ENCODE peak calls at places on chromosome 14, in seven cellular contexts. One of them, this sample, is unnamed.

GRCh38 chr14:105187935-105188524 is 6.9 kb upstream of the NUDT14 start:
- DNase-seq in WTC11: peak
- DNase-seq in tibial nerve: no peak
- DNase-seq in A549: peak
- DNase-seq in choroid plexus epithelial cell: no peak
- DNase-seq in dorsolateral prefrontal cortex: no peak
- DNase-seq in suprapubic skin: no peak
- DNase-seq in this sample: no peak

GRCh38 chr14:60589442-60589841 is 59.8 kb downstream of the SIX1 start:
- DNase-seq in WTC11: no peak
- DNase-seq in tibial nerve: no peak
- DNase-seq in A549: no peak
- DNase-seq in choroid plexus epithelial cell: no peak
- DNase-seq in dorsolateral prefrontal cortex: no peak
- DNase-seq in suprapubic skin: no peak
- DNase-seq in this sample: no peak

GRCh38 chr14:25400607-25401206 is 350.8 kb upstream of the STXBP6 start:
- DNase-seq in WTC11: peak
- DNase-seq in tibial nerve: peak
- DNase-seq in A549: peak
- DNase-seq in choroid plexus epithelial cell: peak
- DNase-seq in dorsolateral prefrontal cortex: no peak
- DNase-seq in suprapubic skin: no peak
- DNase-seq in this sample: peak

GRCh38 chr14:70905316-70905715 is 1.9 kb upstream of the PCNX1 start:
- DNase-seq in WTC11: no peak
- DNase-seq in tibial nerve: no peak
- DNase-seq in A549: no peak
- DNase-seq in choroid plexus epithelial cell: no peak
- DNase-seq in dorsolateral prefrontal cortex: peak
- DNase-seq in suprapubic skin: no peak
- DNase-seq in this sample: no peak

GRCh38 chr14:56002876-56003625 is 115.2 kb upstream of the PELI2 start:
- DNase-seq in WTC11: no peak
- DNase-seq in tibial nerve: no peak
- DNase-seq in A549: no peak
- DNase-seq in choroid plexus epithelial cell: no peak
- DNase-seq in dorsolateral prefrontal cortex: no peak
- DNase-seq in suprapubic skin: no peak
- DNase-seq in this sample: no peak

GRCh38 chr14:66495214-66496098 is 9.3 kb downstream of the CCDC196 start:
- DNase-seq in WTC11: peak
- DNase-seq in tibial nerve: peak
- DNase-seq in A549: peak
- DNase-seq in choroid plexus epithelial cell: peak
- DNase-seq in dorsolateral prefrontal cortex: no peak
- DNase-seq in suprapubic skin: no peak
- DNase-seq in this sample: peak

GRCh38 chr14:89165189-89165809 is 251.7 kb downstream of the FOXN3 start:
- DNase-seq in WTC11: no peak
- DNase-seq in tibial nerve: no peak
- DNase-seq in A549: no peak
- DNase-seq in choroid plexus epithelial cell: no peak
- DNase-seq in dorsolateral prefrontal cortex: no peak
- DNase-seq in suprapubic skin: no peak
- DNase-seq in this sample: peak

GRCh38 chr14:51228890-51229289 is 11.2 kb upstream of the TMX1 start:
- DNase-seq in WTC11: no peak
- DNase-seq in tibial nerve: no peak
- DNase-seq in A549: no peak
- DNase-seq in choroid plexus epithelial cell: no peak
- DNase-seq in dorsolateral prefrontal cortex: no peak
- DNase-seq in suprapubic skin: no peak
- DNase-seq in this sample: no peak

GRCh38 chr14:60753264-60754126 is 18.9 kb downstream of the MNAT1 start:
- DNase-seq in WTC11: no peak
- DNase-seq in tibial nerve: no peak
- DNase-seq in A549: no peak
- DNase-seq in choroid plexus epithelial cell: peak
- DNase-seq in dorsolateral prefrontal cortex: no peak
- DNase-seq in suprapubic skin: no peak
- DNase-seq in this sample: peak

GRCh38 chr14:103624860-103625259 is 4.2 kb upstream of the KLC1 start:
- DNase-seq in WTC11: no peak
- DNase-seq in tibial nerve: peak
- DNase-seq in A549: peak
- DNase-seq in choroid plexus epithelial cell: no peak
- DNase-seq in dorsolateral prefrontal cortex: no peak
- DNase-seq in suprapubic skin: peak
- DNase-seq in this sample: no peak

GRCh38 chr14:61147369-61147897 is 133.7 kb downstream of the TMEM30B start:
- DNase-seq in WTC11: no peak
- DNase-seq in tibial nerve: no peak
- DNase-seq in A549: no peak
- DNase-seq in choroid plexus epithelial cell: peak
- DNase-seq in dorsolateral prefrontal cortex: no peak
- DNase-seq in suprapubic skin: no peak
- DNase-seq in this sample: no peak

GRCh38 chr14:64766430-64767151 is 62.4 kb downstream of the PLEKHG3 start:
- DNase-seq in WTC11: peak
- DNase-seq in tibial nerve: no peak
- DNase-seq in A549: no peak
- DNase-seq in choroid plexus epithelial cell: no peak
- DNase-seq in dorsolateral prefrontal cortex: no peak
- DNase-seq in suprapubic skin: no peak
- DNase-seq in this sample: no peak

GRCh38 chr14:79842270-79842669 is 369.0 kb downstream of the DIO2 start:
- DNase-seq in WTC11: no peak
- DNase-seq in tibial nerve: no peak
- DNase-seq in A549: peak
- DNase-seq in choroid plexus epithelial cell: peak
- DNase-seq in dorsolateral prefrontal cortex: no peak
- DNase-seq in suprapubic skin: no peak
- DNase-seq in this sample: no peak

GRCh38 chr14:55448146-55448614 is 7.8 kb upstream of the TBPL2 start:
- DNase-seq in WTC11: no peak
- DNase-seq in tibial nerve: peak
- DNase-seq in A549: peak
- DNase-seq in choroid plexus epithelial cell: peak
- DNase-seq in dorsolateral prefrontal cortex: no peak
- DNase-seq in suprapubic skin: no peak
- DNase-seq in this sample: no peak

GRCh38 chr14:102540310-102541028 is 30.9 kb upstream of the ANKRD9 start:
- DNase-seq in WTC11: no peak
- DNase-seq in tibial nerve: no peak
- DNase-seq in A549: no peak
- DNase-seq in choroid plexus epithelial cell: peak
- DNase-seq in dorsolateral prefrontal cortex: no peak
- DNase-seq in suprapubic skin: no peak
- DNase-seq in this sample: no peak

GRCh38 chr14:72516936-72517408 is 376.9 kb downstream of the DPF3 start:
- DNase-seq in WTC11: peak
- DNase-seq in tibial nerve: peak
- DNase-seq in A549: peak
- DNase-seq in choroid plexus epithelial cell: peak
- DNase-seq in dorsolateral prefrontal cortex: peak
- DNase-seq in suprapubic skin: no peak
- DNase-seq in this sample: peak

GRCh38 chr14:53896773-53897172 is 59.9 kb downstream of the BMP4 start:
- DNase-seq in WTC11: no peak
- DNase-seq in tibial nerve: no peak
- DNase-seq in A549: no peak
- DNase-seq in choroid plexus epithelial cell: no peak
- DNase-seq in dorsolateral prefrontal cortex: no peak
- DNase-seq in suprapubic skin: no peak
- DNase-seq in this sample: no peak

GRCh38 chr14:29926228-29926627 is 1.4 kb downstream of the PRKD1 start:
- DNase-seq in WTC11: no peak
- DNase-seq in tibial nerve: no peak
- DNase-seq in A549: no peak
- DNase-seq in choroid plexus epithelial cell: no peak
- DNase-seq in dorsolateral prefrontal cortex: no peak
- DNase-seq in suprapubic skin: no peak
- DNase-seq in this sample: no peak

GRCh38 chr14:29928342-29928640 is 644 bp upstream of the PRKD1 start:
- DNase-seq in WTC11: peak
- DNase-seq in tibial nerve: no peak
- DNase-seq in A549: no peak
- DNase-seq in choroid plexus epithelial cell: no peak
- DNase-seq in dorsolateral prefrontal cortex: no peak
- DNase-seq in suprapubic skin: no peak
- DNase-seq in this sample: no peak

GRCh38 chr14:29925736-29926135 is 1.9 kb downstream of the PRKD1 start:
- DNase-seq in WTC11: no peak
- DNase-seq in tibial nerve: no peak
- DNase-seq in A549: no peak
- DNase-seq in choroid plexus epithelial cell: no peak
- DNase-seq in dorsolateral prefrontal cortex: no peak
- DNase-seq in suprapubic skin: no peak
- DNase-seq in this sample: no peak

GRCh38 chr14:29927596-29928341 is at the start of gene PRKD1:
- DNase-seq in WTC11: peak
- DNase-seq in tibial nerve: peak
- DNase-seq in A549: peak
- DNase-seq in choroid plexus epithelial cell: peak
- DNase-seq in dorsolateral prefrontal cortex: peak
- DNase-seq in suprapubic skin: peak
- DNase-seq in this sample: no peak

GRCh38 chr14:29926701-29927595 is 699 bp downstream of the PRKD1 start:
- DNase-seq in WTC11: peak
- DNase-seq in tibial nerve: peak
- DNase-seq in A549: peak
- DNase-seq in choroid plexus epithelial cell: peak
- DNase-seq in dorsolateral prefrontal cortex: peak
- DNase-seq in suprapubic skin: peak
- DNase-seq in this sample: peak
- TF ChIP-seq CTCF in WTC11: no peak
- TF ChIP-seq CTCF in tibial nerve: no peak
- TF ChIP-seq CTCF in A549: peak
- TF ChIP-seq CTCF in choroid plexus epithelial cell: no peak
- TF ChIP-seq CTCF in dorsolateral prefrontal cortex: peak
- TF ChIP-seq CTCF in suprapubic skin: peak
- TF ChIP-seq CTCF in this sample: no peak

DNA sequence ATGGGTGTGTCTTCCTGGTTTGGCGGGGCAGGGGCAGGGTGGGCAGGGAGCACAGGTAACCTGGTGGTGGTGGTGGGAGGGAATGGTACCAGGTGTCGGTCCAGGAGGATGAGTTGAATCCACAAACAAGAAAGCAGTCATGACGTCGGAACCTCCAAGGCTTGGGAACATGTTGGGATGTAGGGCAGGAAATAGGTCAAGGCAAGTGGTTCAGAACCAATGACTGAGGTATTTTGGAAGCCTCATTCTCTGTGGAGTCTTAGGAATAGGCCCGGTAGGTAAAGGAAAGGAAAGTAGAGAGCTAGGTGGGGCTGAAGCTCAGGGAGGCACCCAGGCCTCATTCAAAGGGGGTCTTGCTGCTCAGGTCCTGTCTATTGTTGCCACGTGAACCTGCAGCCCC is 39.1 kb upstream of the TMED10 start:
- DNase-seq in WTC11: no peak
- DNase-seq in tibial nerve: no peak
- DNase-seq in A549: no peak
- DNase-seq in choroid plexus epithelial cell: no peak
- DNase-seq in dorsolateral prefrontal cortex: no peak
- DNase-seq in suprapubic skin: no peak
- DNase-seq in this sample: no peak
- TF ChIP-seq CTCF in WTC11: no peak
- TF ChIP-seq CTCF in tibial nerve: no peak
- TF ChIP-seq CTCF in A549: no peak
- TF ChIP-seq CTCF in choroid plexus epithelial cell: no peak
- TF ChIP-seq CTCF in dorsolateral prefrontal cortex: no peak
- TF ChIP-seq CTCF in suprapubic skin: no peak
- TF ChIP-seq CTCF in this sample: no peak

DNA sequence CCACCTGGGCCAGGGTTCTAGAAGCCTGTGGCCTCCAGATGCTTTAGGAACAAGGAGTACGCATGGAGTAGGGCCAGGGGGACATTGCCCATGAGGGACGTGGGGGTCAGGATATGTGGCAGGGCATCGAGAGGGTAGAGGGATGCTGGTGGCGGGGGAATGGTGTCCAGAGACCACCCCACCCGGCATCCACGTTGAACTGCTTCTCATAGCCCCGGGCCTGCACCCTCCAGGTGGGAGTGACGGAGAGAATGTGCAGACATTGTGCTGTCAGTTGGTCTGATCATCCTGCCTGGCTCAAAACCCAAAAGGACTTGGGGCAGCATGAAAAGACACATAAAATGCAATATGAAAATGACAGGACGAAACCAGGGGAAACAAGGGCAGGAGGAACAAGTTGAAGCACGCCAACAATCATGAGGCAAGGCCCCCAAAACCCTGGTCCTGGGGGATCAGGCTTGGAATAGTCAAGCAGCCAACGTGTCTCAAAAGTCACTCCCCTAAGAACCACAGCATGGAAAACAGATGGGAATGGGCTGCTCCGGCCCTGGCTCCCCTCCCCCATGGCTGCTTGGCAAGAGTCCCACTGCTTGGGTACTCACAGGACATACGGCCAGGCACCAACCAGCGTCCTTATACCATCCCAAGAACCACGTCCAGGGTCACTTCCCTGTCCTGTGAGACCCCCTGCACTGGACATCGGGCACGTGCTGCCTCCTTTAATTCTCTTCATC is 117.9 kb downstream of the DICER1 start:
- DNase-seq in WTC11: no peak
- DNase-seq in tibial nerve: no peak
- DNase-seq in A549: no peak
- DNase-seq in choroid plexus epithelial cell: no peak
- DNase-seq in dorsolateral prefrontal cortex: no peak
- DNase-seq in suprapubic skin: no peak
- DNase-seq in this sample: no peak
- TF ChIP-seq CTCF in WTC11: no peak
- TF ChIP-seq CTCF in tibial nerve: no peak
- TF ChIP-seq CTCF in A549: no peak
- TF ChIP-seq CTCF in choroid plexus epithelial cell: no peak
- TF ChIP-seq CTCF in dorsolateral prefrontal cortex: no peak
- TF ChIP-seq CTCF in suprapubic skin: no peak
- TF ChIP-seq CTCF in this sample: no peak

GRCh38 chr14:28751467-28752058 is 15.0 kb upstream of the FOXG1 start:
- DNase-seq in WTC11: peak
- DNase-seq in tibial nerve: no peak
- DNase-seq in A549: peak
- DNase-seq in choroid plexus epithelial cell: peak
- DNase-seq in dorsolateral prefrontal cortex: no peak
- DNase-seq in suprapubic skin: no peak
- DNase-seq in this sample: no peak
- TF ChIP-seq CTCF in WTC11: no peak
- TF ChIP-seq CTCF in tibial nerve: no peak
- TF ChIP-seq CTCF in A549: peak
- TF ChIP-seq CTCF in choroid plexus epithelial cell: peak
- TF ChIP-seq CTCF in dorsolateral prefrontal cortex: peak
- TF ChIP-seq CTCF in suprapubic skin: peak
- TF ChIP-seq CTCF in this sample: peak

GRCh38 chr14:34161351-34162169 is 210.7 kb upstream of the EGLN3 start:
- DNase-seq in WTC11: no peak
- DNase-seq in tibial nerve: no peak
- DNase-seq in A549: no peak
- DNase-seq in choroid plexus epithelial cell: no peak
- DNase-seq in dorsolateral prefrontal cortex: no peak
- DNase-seq in suprapubic skin: no peak
- DNase-seq in this sample: no peak

GRCh38 chr14:34160619-34161018 is 209.7 kb upstream of the EGLN3 start:
- DNase-seq in WTC11: no peak
- DNase-seq in tibial nerve: no peak
- DNase-seq in A549: no peak
- DNase-seq in choroid plexus epithelial cell: no peak
- DNase-seq in dorsolateral prefrontal cortex: no peak
- DNase-seq in suprapubic skin: no peak
- DNase-seq in this sample: no peak

GRCh38 chr14:34157642-34158041 is 206.8 kb upstream of the EGLN3 start:
- DNase-seq in WTC11: no peak
- DNase-seq in tibial nerve: no peak
- DNase-seq in A549: no peak
- DNase-seq in choroid plexus epithelial cell: no peak
- DNase-seq in dorsolateral prefrontal cortex: no peak
- DNase-seq in suprapubic skin: no peak
- DNase-seq in this sample: no peak
- TF ChIP-seq CTCF in WTC11: no peak
- TF ChIP-seq CTCF in tibial nerve: no peak
- TF ChIP-seq CTCF in A549: no peak
- TF ChIP-seq CTCF in choroid plexus epithelial cell: no peak
- TF ChIP-seq CTCF in dorsolateral prefrontal cortex: no peak
- TF ChIP-seq CTCF in suprapubic skin: no peak
- TF ChIP-seq CTCF in this sample: no peak